ENCODE peak calls at places on chromosome 2, in ten cellular contexts. A is SK-MEL-5; W is epithelial cell of proximal tubule; D is naive thymus-derived CD4-positive, alpha-beta T cell; G is lower leg skin; K is NCI-H1105 treated with DMSO at 0.1 percent for 48 hours; R is stimulated activated CD4-positive, alpha-beta T cell treated with anti-CD3 and anti-CD28 coated beads, TNF-alpha, amount 100 ng/mL, for 1 hour; I is T follicular helper cell; E is skeletal muscle cell; F is foreskin fibroblast. N is an unnamed sample.

GRCh38 chr2:124607679-124608078 is 582.6 kb downstream of the CNTNAP5 start:
- DNase-seq in A (no peak), W (no peak), D (no peak), G (no peak), K (no peak), R (no peak), I (no peak), E (no peak), F (no peak), N (no peak)

GRCh38 chr2:18078206-18078605 is 199.7 kb downstream of the KCNS3 start:
- DNase-seq in A (no peak), W (no peak), D (no peak), G (no peak), K (no peak), R (no peak), I (no peak), E (no peak), F (no peak), N (no peak)

GRCh38 chr2:111708478-111708877 is 175.5 kb downstream of the ANAPC1 start:
- DNase-seq in A (no peak), W (no peak), D (no peak), G (peak), K (no peak), R (no peak), I (no peak), E (no peak), F (no peak), N (no peak)

GRCh38 chr2:217016829-217017228 is 157.0 kb upstream of the TNP1 start:
- DNase-seq in A (no peak), W (no peak), D (no peak), G (no peak), K (no peak), R (no peak), I (no peak), E (no peak), F (no peak), N (no peak)

GRCh38 chr2:216463148-216463547 is 35.5 kb upstream of the RPL37A start:
- DNase-seq in A (no peak), W (no peak), D (no peak), G (no peak), K (no peak), R (no peak), I (no peak), E (no peak), F (no peak), N (no peak)

GRCh38 chr2:159439421-159439820 is 152.9 kb upstream of the WDSUB1 start:
- DNase-seq in A (no peak), W (no peak), D (no peak), G (no peak), K (no peak), R (no peak), I (no peak), E (no peak), F (no peak), N (no peak)

GRCh38 chr2:42775812-42776211 is 11.9 kb upstream of the OXER1 start:
- DNase-seq in A (no peak), W (no peak), D (peak), G (no peak), K (no peak), R (no peak), I (no peak), E (no peak), F (no peak), N (no peak)

GRCh38 chr2:39216495-39217191 is 27.1 kb downstream of the CDKL4 start:
- DNase-seq in A (no peak), W (no peak), D (peak), G (no peak), K (no peak), R (peak), I (peak), E (no peak), F (no peak), N (no peak)

GRCh38 chr2:11658208-11658607 is 11.8 kb downstream of the NTSR2 start:
- DNase-seq in A (no peak), W (no peak), D (no peak), G (peak), K (no peak), R (no peak), I (no peak), E (no peak), F (no peak), N (no peak)

GRCh38 chr2:237704476-237705224 is 77.3 kb downstream of the LRRFIP1 start:
- DNase-seq in A (no peak), W (no peak), D (no peak), G (peak), K (no peak), R (no peak), I (no peak), E (no peak), F (no peak), N (no peak)

GRCh38 chr2:211837706-211838105 is 700.9 kb downstream of the ERBB4 start:
- DNase-seq in A (no peak), W (no peak), D (no peak), G (no peak), K (no peak), R (no peak), I (no peak), E (no peak), F (no peak), N (no peak)